ENCODE peak calls at places on chromosome 1, in five cellular contexts. S, O, L, Z and R are unnamed samples.

GRCh38 chr1:3599286-3599811 is 12.0 kb downstream of the MEGF6 start:
- DNase-seq in S (no peak), O (no peak), L (no peak), Z (no peak), R (no peak)

GRCh38 chr1:34663031-34663430 is 91.8 kb upstream of the GJB5 start:
- DNase-seq in S (no peak), O (no peak), L (no peak), Z (no peak), R (no peak)

GRCh38 chr1:85229574-85230097 is 28.8 kb upstream of the SYDE2 start:
- DNase-seq in S (no peak), O (no peak), L (no peak), Z (no peak), R (no peak)

GRCh38 chr1:69319287-69319686 is 248.4 kb upstream of the LRRC7 start:
- DNase-seq in S (no peak), O (no peak), L (no peak), Z (no peak), R (no peak)

GRCh38 chr1:169086603-169087455 is 19.7 kb upstream of the ATP1B1 start:
- DNase-seq in S (no peak), O (peak; percentile 42), L (no peak), Z (no peak), R (no peak)

GRCh38 chr1:109643385-109644230 is 12.3 kb upstream of the GSTM4 start:
- DNase-seq in S (peak; percentile 76), O (peak; percentile 64), L (peak; percentile 91), Z (peak; percentile 92), R (peak; percentile 95)

GRCh38 chr1:208556461-208556860 is 312.3 kb upstream of the PLXNA2 start:
- DNase-seq in S (no peak), O (no peak), L (no peak), Z (no peak), R (no peak)

GRCh38 chr1:21647431-21648373 is 21.5 kb downstream of the RAP1GAP start:
- DNase-seq in S (no peak), O (peak; percentile 41), L (peak; percentile 93), Z (peak; percentile 93), R (peak; percentile 93)

GRCh38 chr1:30263405-30263804 is 460.0 kb downstream of the MATN1 start:
- DNase-seq in S (no peak), O (no peak), L (no peak), Z (no peak), R (no peak)

GRCh38 chr1:42177551-42177981 is 13.0 kb upstream of the GUCA2A start:
- DNase-seq in S (no peak), O (peak; percentile 80), L (no peak), Z (no peak), R (no peak)

GRCh38 chr1:25246600-25247023 is 642 bp downstream of the RSRP1 start:
- DNase-seq in S (no peak), O (no peak), L (no peak), Z (peak; percentile 66), R (peak; percentile 52)

GRCh38 chr1:113946668-113947387 is 17.7 kb downstream of the HIPK1 start:
- DNase-seq in S (no peak), O (peak; percentile 6), L (peak; percentile 36), Z (peak; percentile 50), R (no peak)

GRCh38 chr1:15155760-15156743 is 2.5 kb downstream of the TMEM51 start:
- DNase-seq in S (no peak), O (no peak), L (no peak), Z (no peak), R (no peak)

GRCh38 chr1:22237433-22238093 is 94.7 kb upstream of the WNT4 start:
- DNase-seq in S (no peak), O (no peak), L (no peak), Z (no peak), R (no peak)

GRCh38 chr1:84892657-84893618 is at the start of gene LPAR3:
- DNase-seq in S (peak; percentile 85), O (no peak), L (peak; percentile 81), Z (peak; percentile 92), R (peak; percentile 90)

GRCh38 chr1:97412737-97413136 is 508.1 kb downstream of the DPYD start:
- DNase-seq in S (no peak), O (no peak), L (no peak), Z (no peak), R (no peak)

GRCh38 chr1:207495816-207496792 is at the start of gene CR1:
- DNase-seq in S (no peak), O (no peak), L (peak; percentile 47), Z (peak; percentile 65), R (peak; percentile 52)

GRCh38 chr1:186487163-186487562 is 26.2 kb upstream of the PDC start:
- DNase-seq in S (no peak), O (peak; percentile 59), L (no peak), Z (no peak), R (no peak)